ENCODE peak calls at places on chromosomes 2 and 18, in eight cellular contexts. R is stimulated activated CD8-positive, alpha-beta memory T cell treated with anti-CD3 and anti-CD28 coated beads, Interleukin-7, amount 100 ng/mL, for 48 hours; W is uterus; U is GF-D8; I is fibroblast of lung; S is lung; X is ACHN; P is HCT116. A is an unnamed sample.

GRCh38 chr2:20446280-20446916 is 476 bp upstream of the RHOB start:
- DNase-seq in S (no peak), P (no peak), X (no peak), I (no peak), W (peak), R (no peak), U (no peak), A (no peak)

GRCh38 chr2:223210489-223210888 is 158.5 kb downstream of the KCNE4 start:
- DNase-seq in W (no peak), U (no peak), P (no peak), S (no peak), X (no peak), R (no peak), I (no peak), A (no peak)

GRCh38 chr2:186641807-186642321 is 52.0 kb upstream of the FAM171B start:
- DNase-seq in R (no peak), X (peak), W (peak), I (peak), S (no peak), U (peak), P (peak), A (peak)

GRCh38 chr2:1974391-1974790 is 230.1 kb upstream of the PXDN start:
- DNase-seq in R (no peak), P (no peak), X (no peak), S (no peak), U (no peak), I (no peak), W (no peak), A (no peak)

GRCh38 chr2:239375278-239376061 is 25.4 kb downstream of the HDAC4 start:
- DNase-seq in R (no peak), S (no peak), P (no peak), W (no peak), I (no peak), X (no peak), U (no peak), A (no peak)

GRCh38 chr18:76453057-76453561 is 41.9 kb downstream of the ZNF516 start:
- DNase-seq in S (no peak), R (no peak), P (no peak), U (no peak), I (no peak), W (no peak), X (no peak), A (no peak)

GRCh38 chr18:8689431-8689830 is 15.9 kb upstream of the MTCL1 start:
- DNase-seq in W (no peak), U (no peak), R (no peak), X (no peak), S (no peak), I (no peak), P (no peak), A (no peak)

GRCh38 chr2:197179744-197180498 is 130.7 kb downstream of the ANKRD44 start:
- DNase-seq in R (no peak), W (peak), S (no peak), X (no peak), U (no peak), I (peak), P (no peak), A (no peak)

GRCh38 chr2:26018184-26018716 is 15.6 kb upstream of the RAB10 start:
- DNase-seq in S (peak), P (peak), R (no peak), W (peak), I (peak), X (peak), U (peak), A (peak)

GRCh38 chr2:128325665-128326181 is 7.1 kb upstream of the HS6ST1 start:
- DNase-seq in X (no peak), P (no peak), U (no peak), W (no peak), I (no peak), R (no peak), S (peak), A (no peak)

GRCh38 chr2:119142822-119143221 is 15.7 kb downstream of the C1QL2 start:
- DNase-seq in X (no peak), S (peak), U (no peak), P (no peak), R (no peak), I (no peak), W (no peak), A (no peak)

GRCh38 chr2:27356056-27356381 is 545 bp downstream of the GTF3C2 start:
- DNase-seq in R (no peak), W (no peak), I (peak), S (peak), P (no peak), U (peak), X (peak), A (no peak)

GRCh38 chr2:257429-257828 is 6.4 kb downstream of the SH3YL1 start:
- DNase-seq in W (no peak), S (no peak), P (no peak), R (no peak), X (no peak), I (no peak), U (no peak), A (no peak)

GRCh38 chr2:201852462-201852861 is 46.1 kb downstream of the CDK15 start:
- DNase-seq in S (no peak), W (no peak), I (no peak), P (no peak), X (no peak), U (no peak), R (no peak), A (peak)

GRCh38 chr2:108936076-108936867 is 52.7 kb downstream of the EDAR start:
- DNase-seq in R (no peak), P (no peak), W (no peak), X (no peak), S (no peak), I (no peak), U (no peak), A (no peak)

GRCh38 chr2:223759569-223760430 is 77.6 kb downstream of the AP1S3 start:
- DNase-seq in I (peak), W (no peak), U (no peak), P (peak), S (no peak), X (peak), R (no peak), A (no peak)

GRCh38 chr2:45380131-45380836 is 230.8 kb downstream of the SRBD1 start:
- DNase-seq in I (peak), W (no peak), S (no peak), X (peak), R (no peak), U (no peak), P (no peak), A (no peak)

GRCh38 chr2:189629553-189630453 is 31.5 kb upstream of the ASNSD1 start:
- DNase-seq in U (no peak), W (no peak), R (no peak), P (no peak), I (peak), S (no peak), X (no peak), A (no peak)

GRCh38 chr2:57296795-57297517 is 749.6 kb upstream of the VRK2 start:
- DNase-seq in W (no peak), I (no peak), R (no peak), S (no peak), X (no peak), P (no peak), U (no peak), A (no peak)

GRCh38 chr2:133885847-133886246 is 317.6 kb upstream of the NCKAP5 start:
- DNase-seq in I (no peak), W (no peak), X (peak), P (no peak), R (no peak), U (no peak), S (no peak), A (no peak)

GRCh38 chr2:120518819-120519218 is 172.9 kb downstream of the INHBB start:
- DNase-seq in S (no peak), I (no peak), P (no peak), R (no peak), W (no peak), U (no peak), X (no peak), A (no peak)

GRCh38 chr2:217752714-217753459 is 249.9 kb downstream of the TNS1 start:
- DNase-seq in X (no peak), P (no peak), U (no peak), S (no peak), W (no peak), R (no peak), I (no peak), A (no peak)

GRCh38 chr2:149612122-149612521 is 24.5 kb upstream of the MMADHC start:
- DNase-seq in U (no peak), S (no peak), I (peak), R (no peak), P (no peak), X (no peak), W (no peak), A (no peak)

GRCh38 chr2:64018715-64019082 is 529 bp downstream of the VPS54 start:
- DNase-seq in U (peak), I (no peak), S (peak), X (peak), P (no peak), R (peak), W (peak), A (peak)

GRCh38 chr2:36362291-36362690 is 6.7 kb downstream of the CRIM1 start:
- DNase-seq in U (no peak), X (peak), W (no peak), P (no peak), R (no peak), I (peak), S (no peak), A (no peak)

GRCh38 chr18:45626330-45627203 is 11.3 kb downstream of the SLC14A2 start:
- DNase-seq in R (no peak), S (no peak), W (no peak), I (no peak), X (peak), P (no peak), U (no peak), A (no peak)

GRCh38 chr2:215979615-215980014 is 33.7 kb downstream of the MREG start:
- DNase-seq in R (no peak), W (no peak), P (no peak), I (no peak), S (no peak), X (no peak), U (no peak), A (peak)

GRCh38 chr2:201348758-201349157 is 8.4 kb downstream of the FLACC1 start:
- DNase-seq in X (no peak), U (no peak), I (no peak), R (no peak), W (no peak), P (no peak), S (no peak), A (no peak)

GRCh38 chr18:3748081-3748480 is 298.1 kb downstream of the TGIF1 start:
- DNase-seq in X (no peak), R (no peak), W (no peak), P (no peak), U (no peak), S (no peak), I (peak), A (no peak)

GRCh38 chr18:47929681-47930085 is 776 bp downstream of the SMAD2 start:
- DNase-seq in W (no peak), P (no peak), I (peak), U (no peak), X (peak), R (no peak), S (no peak), A (peak)

GRCh38 chr2:136125226-136125625 is 7.3 kb upstream of the CXCR4 start:
- DNase-seq in X (no peak), U (no peak), P (no peak), I (no peak), S (no peak), R (no peak), W (no peak), A (no peak)

A was measured in MM.1S.